ENCODE peak calls at places on chromosomes 12 and 14, in eight cellular contexts. P is fibroblast of the aortic adventitia, S is NCI-H187, J is GM23248, X is cardiac muscle cell, V is hepatic stellate cell, C is body of pancreas, I is suprapubic skin. H is an unnamed sample.

GRCh38 chr14:58272589-58273372 is 25.6 kb upstream of the ARID4A start:
- DNase-seq in S (no peak), J (peak), I (no peak), C (peak), V (peak), P (peak), X (peak), H (peak)

GRCh38 chr12:94566345-94566744 is 84.0 kb downstream of the TMCC3 start:
- DNase-seq in I (no peak), S (no peak), X (no peak), C (no peak), J (no peak), P (no peak), V (no peak), H (no peak)

GRCh38 chr12:93838180-93838579 is 161.0 kb downstream of the CRADD start:
- DNase-seq in C (no peak), X (no peak), J (no peak), V (no peak), P (no peak), S (no peak), I (no peak), H (no peak)

GRCh38 chr14:32576088-32576795 is 247.1 kb downstream of the AKAP6 start:
- DNase-seq in S (peak), X (peak), V (peak), P (peak), C (peak), I (no peak), J (peak), H (peak)

GRCh38 chr12:54164402-54165145 is 24.2 kb downstream of the SMUG1 start:
- DNase-seq in J (no peak), C (no peak), V (no peak), I (no peak), X (no peak), S (no peak), P (no peak), H (no peak)

GRCh38 chr12:109725321-109726105 is 11.9 kb downstream of the FAM222A start:
- DNase-seq in P (no peak), I (no peak), J (no peak), V (no peak), C (peak), X (no peak), S (no peak), H (no peak)

GRCh38 chr14:63670692-63671091 is 29.0 kb upstream of the WDR89 start:
- DNase-seq in C (no peak), J (no peak), S (no peak), P (no peak), I (no peak), X (no peak), V (no peak), H (no peak)

GRCh38 chr14:83395321-83395720 is 1861.7 kb upstream of the SEL1L start:
- DNase-seq in I (no peak), J (no peak), V (no peak), S (no peak), C (no peak), P (no peak), X (no peak), H (no peak)

GRCh38 chr14:51563560-51563959 is 88.2 kb upstream of the FRMD6 start:
- DNase-seq in J (peak), S (no peak), V (no peak), I (no peak), P (no peak), C (no peak), X (no peak), H (no peak)

GRCh38 chr14:30656190-30656632 is 34.1 kb downstream of the SCFD1 start:
- DNase-seq in J (peak), C (peak), V (peak), S (no peak), X (peak), P (peak), I (no peak), H (peak)

GRCh38 chr12:40336573-40337199 is 111.9 kb downstream of the LRRK2 start:
- DNase-seq in I (no peak), C (no peak), V (peak), J (peak), P (peak), S (no peak), X (peak), H (peak)

GRCh38 chr14:55928316-55928715 is 189.9 kb upstream of the PELI2 start:
- DNase-seq in V (no peak), J (no peak), I (no peak), C (no peak), P (no peak), X (no peak), S (no peak), H (no peak)

GRCh38 chr12:14057895-14058294 is 76.5 kb upstream of the GRIN2B start:
- DNase-seq in V (no peak), I (no peak), X (no peak), C (no peak), P (no peak), J (no peak), S (no peak), H (no peak)

GRCh38 chr12:53005215-53005985 is 856 bp upstream of the EIF4B start:
- DNase-seq in I (peak), V (no peak), P (no peak), C (peak), J (peak), S (no peak), X (peak), H (no peak)

GRCh38 chr12:65525501-65526141 is 247.1 kb downstream of the MSRB3 start:
- DNase-seq in I (no peak), J (peak), C (no peak), S (no peak), X (peak), P (peak), V (peak), H (peak)